ENCODE peak calls at places on chromosome 7, in four cellular contexts. A, O, L and X are unnamed samples.

GRCh38 chr7:46099091-46099490 is 178.0 kb upstream of the IGFBP3 start:
- DNase-seq in A (no peak), O (no peak), L (no peak), X (no peak)

GRCh38 chr7:91046322-91047088 is 217.7 kb upstream of the FZD1 start:
- DNase-seq in A (no peak), O (peak; percentile 44), L (no peak), X (no peak)

GRCh38 chr7:30635798-30636197 is 41.1 kb downstream of the GARS1 start:
- DNase-seq in A (no peak), O (no peak), L (no peak), X (no peak)

GRCh38 chr7:7504910-7505704 is 30.6 kb downstream of the COL28A1 start:
- DNase-seq in A (no peak), O (no peak), L (no peak), X (no peak)

GRCh38 chr7:90858546-90858945 is 262.4 kb downstream of the CDK14 start:
- DNase-seq in A (no peak), O (no peak), L (no peak), X (no peak)

GRCh38 chr7:113664867-113665266 is 253.9 kb downstream of the PPP1R3A start:
- DNase-seq in A (no peak), O (no peak), L (no peak), X (no peak)

GRCh38 chr7:47885309-47886000 is 62.8 kb downstream of the PKD1L1 start:
- DNase-seq in A (no peak), O (no peak), L (no peak), X (no peak)

GRCh38 chr7:151167197-151167911 is at the start of gene GBX1:
- DNase-seq in A (no peak), O (no peak), L (peak; percentile 61), X (no peak)